ENCODE peak calls at places on chromosome 16, in ten cellular contexts. One of them, this sample, is unnamed.

GRCh38 chr16:29702307-29702706 is 23.3 kb downstream of the QPRT start:
- DNase-seq in KBM-7: no peak
- DNase-seq in HFFc6: no peak
- DNase-seq in NCI-H2107: no peak
- DNase-seq in effector CD4-positive, alpha-beta T cell: peak
- DNase-seq in GM12892: no peak
- DNase-seq in stimulated activated CD8-positive, alpha-beta memory T cell treated with anti-CD3 and anti-CD28 coated beads, Interleukin-7, amount 100 ng/mL, for 4 hours: no peak
- DNase-seq in foreskin fibroblast: no peak
- DNase-seq in Kasumi-1: no peak
- DNase-seq in naive B cell: peak
- DNase-seq in this sample: no peak

GRCh38 chr16:30032083-30032819 is 1.2 kb upstream of the TLCD3B start:
- DNase-seq in KBM-7: peak
- DNase-seq in HFFc6: peak
- DNase-seq in NCI-H2107: peak
- DNase-seq in effector CD4-positive, alpha-beta T cell: peak
- DNase-seq in GM12892: peak
- DNase-seq in stimulated activated CD8-positive, alpha-beta memory T cell treated with anti-CD3 and anti-CD28 coated beads, Interleukin-7, amount 100 ng/mL, for 4 hours: peak
- DNase-seq in foreskin fibroblast: peak
- DNase-seq in Kasumi-1: peak
- DNase-seq in naive B cell: peak
- DNase-seq in this sample: peak

GRCh38 chr16:31084584-31085298 is 4.0 kb downstream of the PRSS53 start:
- DNase-seq in KBM-7: no peak
- DNase-seq in HFFc6: no peak
- DNase-seq in NCI-H2107: no peak
- DNase-seq in effector CD4-positive, alpha-beta T cell: no peak
- DNase-seq in GM12892: no peak
- DNase-seq in stimulated activated CD8-positive, alpha-beta memory T cell treated with anti-CD3 and anti-CD28 coated beads, Interleukin-7, amount 100 ng/mL, for 4 hours: no peak
- DNase-seq in foreskin fibroblast: no peak
- DNase-seq in Kasumi-1: no peak
- DNase-seq in naive B cell: no peak
- DNase-seq in this sample: no peak

GRCh38 chr16:5668553-5668952 is 571.0 kb upstream of the EEF2KMT start:
- DNase-seq in KBM-7: no peak
- DNase-seq in HFFc6: no peak
- DNase-seq in NCI-H2107: no peak
- DNase-seq in effector CD4-positive, alpha-beta T cell: no peak
- DNase-seq in GM12892: no peak
- DNase-seq in stimulated activated CD8-positive, alpha-beta memory T cell treated with anti-CD3 and anti-CD28 coated beads, Interleukin-7, amount 100 ng/mL, for 4 hours: no peak
- DNase-seq in foreskin fibroblast: no peak
- DNase-seq in Kasumi-1: no peak
- DNase-seq in naive B cell: no peak
- DNase-seq in this sample: no peak

GRCh38 chr16:57589374-57589773 is 39.1 kb upstream of the ADGRG1 start:
- DNase-seq in KBM-7: no peak
- DNase-seq in HFFc6: no peak
- DNase-seq in NCI-H2107: no peak
- DNase-seq in effector CD4-positive, alpha-beta T cell: no peak
- DNase-seq in GM12892: no peak
- DNase-seq in stimulated activated CD8-positive, alpha-beta memory T cell treated with anti-CD3 and anti-CD28 coated beads, Interleukin-7, amount 100 ng/mL, for 4 hours: no peak
- DNase-seq in foreskin fibroblast: no peak
- DNase-seq in Kasumi-1: no peak
- DNase-seq in naive B cell: no peak
- DNase-seq in this sample: no peak

GRCh38 chr16:87017388-87018012 is 299.7 kb downstream of the C16orf95 start:
- DNase-seq in KBM-7: peak
- DNase-seq in HFFc6: peak
- DNase-seq in NCI-H2107: no peak
- DNase-seq in effector CD4-positive, alpha-beta T cell: no peak
- DNase-seq in GM12892: no peak
- DNase-seq in stimulated activated CD8-positive, alpha-beta memory T cell treated with anti-CD3 and anti-CD28 coated beads, Interleukin-7, amount 100 ng/mL, for 4 hours: no peak
- DNase-seq in foreskin fibroblast: peak
- DNase-seq in Kasumi-1: peak
- DNase-seq in naive B cell: no peak
- DNase-seq in this sample: no peak

GRCh38 chr16:73011926-73012325 is 36.0 kb downstream of the ZFHX3 start:
- DNase-seq in KBM-7: no peak
- DNase-seq in HFFc6: no peak
- DNase-seq in NCI-H2107: peak
- DNase-seq in effector CD4-positive, alpha-beta T cell: no peak
- DNase-seq in GM12892: no peak
- DNase-seq in stimulated activated CD8-positive, alpha-beta memory T cell treated with anti-CD3 and anti-CD28 coated beads, Interleukin-7, amount 100 ng/mL, for 4 hours: no peak
- DNase-seq in foreskin fibroblast: no peak
- DNase-seq in Kasumi-1: peak
- DNase-seq in naive B cell: no peak
- DNase-seq in this sample: no peak

GRCh38 chr16:53817117-53817516 is 113.2 kb downstream of the FTO start:
- DNase-seq in KBM-7: no peak
- DNase-seq in HFFc6: peak
- DNase-seq in NCI-H2107: no peak
- DNase-seq in effector CD4-positive, alpha-beta T cell: no peak
- DNase-seq in GM12892: no peak
- DNase-seq in stimulated activated CD8-positive, alpha-beta memory T cell treated with anti-CD3 and anti-CD28 coated beads, Interleukin-7, amount 100 ng/mL, for 4 hours: no peak
- DNase-seq in foreskin fibroblast: peak
- DNase-seq in Kasumi-1: no peak
- DNase-seq in naive B cell: no peak
- DNase-seq in this sample: no peak

GRCh38 chr16:85602831-85603755 is 10.0 kb upstream of the GSE1 start:
- DNase-seq in KBM-7: no peak
- DNase-seq in HFFc6: no peak
- DNase-seq in NCI-H2107: no peak
- DNase-seq in effector CD4-positive, alpha-beta T cell: no peak
- DNase-seq in GM12892: no peak
- DNase-seq in stimulated activated CD8-positive, alpha-beta memory T cell treated with anti-CD3 and anti-CD28 coated beads, Interleukin-7, amount 100 ng/mL, for 4 hours: no peak
- DNase-seq in foreskin fibroblast: no peak
- DNase-seq in Kasumi-1: no peak
- DNase-seq in naive B cell: no peak
- DNase-seq in this sample: no peak

GRCh38 chr16:70610273-70611223 is 35.8 kb upstream of the IL34 start:
- DNase-seq in KBM-7: no peak
- DNase-seq in HFFc6: no peak
- DNase-seq in NCI-H2107: no peak
- DNase-seq in effector CD4-positive, alpha-beta T cell: no peak
- DNase-seq in GM12892: no peak
- DNase-seq in stimulated activated CD8-positive, alpha-beta memory T cell treated with anti-CD3 and anti-CD28 coated beads, Interleukin-7, amount 100 ng/mL, for 4 hours: no peak
- DNase-seq in foreskin fibroblast: no peak
- DNase-seq in Kasumi-1: no peak
- DNase-seq in naive B cell: no peak
- DNase-seq in this sample: peak

GRCh38 chr16:89917773-89918452 is 749 bp upstream of the MC1R start:
- DNase-seq in KBM-7: peak
- DNase-seq in HFFc6: peak
- DNase-seq in NCI-H2107: peak
- DNase-seq in effector CD4-positive, alpha-beta T cell: peak
- DNase-seq in GM12892: peak
- DNase-seq in stimulated activated CD8-positive, alpha-beta memory T cell treated with anti-CD3 and anti-CD28 coated beads, Interleukin-7, amount 100 ng/mL, for 4 hours: peak
- DNase-seq in foreskin fibroblast: peak
- DNase-seq in Kasumi-1: peak
- DNase-seq in naive B cell: peak
- DNase-seq in this sample: peak

GRCh38 chr16:8888951-8889892 is 7.1 kb downstream of the LITAFD start:
- DNase-seq in KBM-7: no peak
- DNase-seq in HFFc6: no peak
- DNase-seq in NCI-H2107: no peak
- DNase-seq in effector CD4-positive, alpha-beta T cell: no peak
- DNase-seq in GM12892: no peak
- DNase-seq in stimulated activated CD8-positive, alpha-beta memory T cell treated with anti-CD3 and anti-CD28 coated beads, Interleukin-7, amount 100 ng/mL, for 4 hours: no peak
- DNase-seq in foreskin fibroblast: no peak
- DNase-seq in Kasumi-1: no peak
- DNase-seq in naive B cell: no peak
- DNase-seq in this sample: no peak

GRCh38 chr16:15775209-15775608 is 81.6 kb downstream of the MYH11 start:
- DNase-seq in KBM-7: peak
- DNase-seq in HFFc6: peak
- DNase-seq in NCI-H2107: no peak
- DNase-seq in effector CD4-positive, alpha-beta T cell: no peak
- DNase-seq in GM12892: no peak
- DNase-seq in stimulated activated CD8-positive, alpha-beta memory T cell treated with anti-CD3 and anti-CD28 coated beads, Interleukin-7, amount 100 ng/mL, for 4 hours: no peak
- DNase-seq in foreskin fibroblast: no peak
- DNase-seq in Kasumi-1: no peak
- DNase-seq in naive B cell: no peak
- DNase-seq in this sample: no peak

GRCh38 chr16:14369734-14370598 is 260.1 kb downstream of the PARN start:
- DNase-seq in KBM-7: no peak
- DNase-seq in HFFc6: no peak
- DNase-seq in NCI-H2107: no peak
- DNase-seq in effector CD4-positive, alpha-beta T cell: no peak
- DNase-seq in GM12892: no peak
- DNase-seq in stimulated activated CD8-positive, alpha-beta memory T cell treated with anti-CD3 and anti-CD28 coated beads, Interleukin-7, amount 100 ng/mL, for 4 hours: no peak
- DNase-seq in foreskin fibroblast: no peak
- DNase-seq in Kasumi-1: no peak
- DNase-seq in naive B cell: no peak
- DNase-seq in this sample: no peak

GRCh38 chr16:73060948-73061495 is 13.1 kb upstream of the ZFHX3 start:
- DNase-seq in KBM-7: no peak
- DNase-seq in HFFc6: no peak
- DNase-seq in NCI-H2107: no peak
- DNase-seq in effector CD4-positive, alpha-beta T cell: no peak
- DNase-seq in GM12892: no peak
- DNase-seq in stimulated activated CD8-positive, alpha-beta memory T cell treated with anti-CD3 and anti-CD28 coated beads, Interleukin-7, amount 100 ng/mL, for 4 hours: no peak
- DNase-seq in foreskin fibroblast: no peak
- DNase-seq in Kasumi-1: no peak
- DNase-seq in naive B cell: no peak
- DNase-seq in this sample: no peak

GRCh38 chr16:67528222-67528869 is at the start of gene RIPOR1:
- DNase-seq in KBM-7: no peak
- DNase-seq in HFFc6: no peak
- DNase-seq in NCI-H2107: no peak
- DNase-seq in effector CD4-positive, alpha-beta T cell: peak
- DNase-seq in GM12892: peak
- DNase-seq in stimulated activated CD8-positive, alpha-beta memory T cell treated with anti-CD3 and anti-CD28 coated beads, Interleukin-7, amount 100 ng/mL, for 4 hours: no peak
- DNase-seq in foreskin fibroblast: no peak
- DNase-seq in Kasumi-1: no peak
- DNase-seq in naive B cell: peak
- DNase-seq in this sample: peak

GRCh38 chr16:11461595-11461990 is 116.3 kb downstream of the RMI2 start:
- DNase-seq in KBM-7: no peak
- DNase-seq in HFFc6: no peak
- DNase-seq in NCI-H2107: no peak
- DNase-seq in effector CD4-positive, alpha-beta T cell: no peak
- DNase-seq in GM12892: no peak
- DNase-seq in stimulated activated CD8-positive, alpha-beta memory T cell treated with anti-CD3 and anti-CD28 coated beads, Interleukin-7, amount 100 ng/mL, for 4 hours: no peak
- DNase-seq in foreskin fibroblast: no peak
- DNase-seq in Kasumi-1: no peak
- DNase-seq in naive B cell: no peak
- DNase-seq in this sample: no peak

GRCh38 chr16:69397821-69398521 is 12.2 kb upstream of the TERF2 start:
- DNase-seq in KBM-7: peak
- DNase-seq in HFFc6: peak
- DNase-seq in NCI-H2107: no peak
- DNase-seq in effector CD4-positive, alpha-beta T cell: no peak
- DNase-seq in GM12892: no peak
- DNase-seq in stimulated activated CD8-positive, alpha-beta memory T cell treated with anti-CD3 and anti-CD28 coated beads, Interleukin-7, amount 100 ng/mL, for 4 hours: no peak
- DNase-seq in foreskin fibroblast: peak
- DNase-seq in Kasumi-1: peak
- DNase-seq in naive B cell: no peak
- DNase-seq in this sample: peak

GRCh38 chr16:1471569-1472194 is 3.1 kb downstream of the CLCN7 start:
- DNase-seq in KBM-7: peak
- DNase-seq in HFFc6: no peak
- DNase-seq in NCI-H2107: no peak
- DNase-seq in effector CD4-positive, alpha-beta T cell: no peak
- DNase-seq in GM12892: no peak
- DNase-seq in stimulated activated CD8-positive, alpha-beta memory T cell treated with anti-CD3 and anti-CD28 coated beads, Interleukin-7, amount 100 ng/mL, for 4 hours: no peak
- DNase-seq in foreskin fibroblast: no peak
- DNase-seq in Kasumi-1: no peak
- DNase-seq in naive B cell: no peak
- DNase-seq in this sample: no peak

GRCh38 chr16:11396241-11397048 is 51.2 kb downstream of the RMI2 start:
- DNase-seq in KBM-7: peak
- DNase-seq in HFFc6: peak
- DNase-seq in NCI-H2107: peak
- DNase-seq in effector CD4-positive, alpha-beta T cell: peak
- DNase-seq in GM12892: peak
- DNase-seq in stimulated activated CD8-positive, alpha-beta memory T cell treated with anti-CD3 and anti-CD28 coated beads, Interleukin-7, amount 100 ng/mL, for 4 hours: peak
- DNase-seq in foreskin fibroblast: peak
- DNase-seq in Kasumi-1: no peak
- DNase-seq in naive B cell: peak
- DNase-seq in this sample: peak

GRCh38 chr16:4623593-4623992 is 1.0 kb upstream of the MGRN1 start:
- DNase-seq in KBM-7: no peak
- DNase-seq in HFFc6: no peak
- DNase-seq in NCI-H2107: no peak
- DNase-seq in effector CD4-positive, alpha-beta T cell: no peak
- DNase-seq in GM12892: no peak
- DNase-seq in stimulated activated CD8-positive, alpha-beta memory T cell treated with anti-CD3 and anti-CD28 coated beads, Interleukin-7, amount 100 ng/mL, for 4 hours: no peak
- DNase-seq in foreskin fibroblast: no peak
- DNase-seq in Kasumi-1: no peak
- DNase-seq in naive B cell: no peak
- DNase-seq in this sample: no peak

GRCh38 chr16:86027366-86028126 is 128.6 kb downstream of the IRF8 start:
- DNase-seq in KBM-7: no peak
- DNase-seq in HFFc6: no peak
- DNase-seq in NCI-H2107: no peak
- DNase-seq in effector CD4-positive, alpha-beta T cell: no peak
- DNase-seq in GM12892: no peak
- DNase-seq in stimulated activated CD8-positive, alpha-beta memory T cell treated with anti-CD3 and anti-CD28 coated beads, Interleukin-7, amount 100 ng/mL, for 4 hours: no peak
- DNase-seq in foreskin fibroblast: no peak
- DNase-seq in Kasumi-1: no peak
- DNase-seq in naive B cell: no peak
- DNase-seq in this sample: no peak

GRCh38 chr16:49548571-49548970 is 175.0 kb downstream of the C16orf78 start:
- DNase-seq in KBM-7: no peak
- DNase-seq in HFFc6: no peak
- DNase-seq in NCI-H2107: no peak
- DNase-seq in effector CD4-positive, alpha-beta T cell: no peak
- DNase-seq in GM12892: no peak
- DNase-seq in stimulated activated CD8-positive, alpha-beta memory T cell treated with anti-CD3 and anti-CD28 coated beads, Interleukin-7, amount 100 ng/mL, for 4 hours: no peak
- DNase-seq in foreskin fibroblast: no peak
- DNase-seq in Kasumi-1: no peak
- DNase-seq in naive B cell: no peak
- DNase-seq in this sample: no peak

GRCh38 chr16:82007189-82007588 is 4.1 kb downstream of the SDR42E1 start:
- DNase-seq in KBM-7: no peak
- DNase-seq in HFFc6: no peak
- DNase-seq in NCI-H2107: no peak
- DNase-seq in effector CD4-positive, alpha-beta T cell: no peak
- DNase-seq in GM12892: no peak
- DNase-seq in stimulated activated CD8-positive, alpha-beta memory T cell treated with anti-CD3 and anti-CD28 coated beads, Interleukin-7, amount 100 ng/mL, for 4 hours: no peak
- DNase-seq in foreskin fibroblast: no peak
- DNase-seq in Kasumi-1: no peak
- DNase-seq in naive B cell: no peak
- DNase-seq in this sample: no peak

GRCh38 chr16:23334421-23334853 is 32.3 kb downstream of the SCNN1B start:
- DNase-seq in KBM-7: no peak
- DNase-seq in HFFc6: no peak
- DNase-seq in NCI-H2107: no peak
- DNase-seq in effector CD4-positive, alpha-beta T cell: no peak
- DNase-seq in GM12892: no peak
- DNase-seq in stimulated activated CD8-positive, alpha-beta memory T cell treated with anti-CD3 and anti-CD28 coated beads, Interleukin-7, amount 100 ng/mL, for 4 hours: no peak
- DNase-seq in foreskin fibroblast: no peak
- DNase-seq in Kasumi-1: no peak
- DNase-seq in naive B cell: no peak
- DNase-seq in this sample: no peak

GRCh38 chr16:25656639-25657038 is 35.1 kb upstream of the HS3ST4 start:
- DNase-seq in KBM-7: no peak
- DNase-seq in HFFc6: no peak
- DNase-seq in NCI-H2107: no peak
- DNase-seq in effector CD4-positive, alpha-beta T cell: no peak
- DNase-seq in GM12892: no peak
- DNase-seq in stimulated activated CD8-positive, alpha-beta memory T cell treated with anti-CD3 and anti-CD28 coated beads, Interleukin-7, amount 100 ng/mL, for 4 hours: no peak
- DNase-seq in foreskin fibroblast: no peak
- DNase-seq in Kasumi-1: no peak
- DNase-seq in naive B cell: no peak
- DNase-seq in this sample: no peak

GRCh38 chr16:307691-308312 is 24.8 kb downstream of the PDIA2 start:
- DNase-seq in KBM-7: no peak
- DNase-seq in HFFc6: no peak
- DNase-seq in NCI-H2107: no peak
- DNase-seq in effector CD4-positive, alpha-beta T cell: no peak
- DNase-seq in GM12892: no peak
- DNase-seq in stimulated activated CD8-positive, alpha-beta memory T cell treated with anti-CD3 and anti-CD28 coated beads, Interleukin-7, amount 100 ng/mL, for 4 hours: no peak
- DNase-seq in foreskin fibroblast: no peak
- DNase-seq in Kasumi-1: no peak
- DNase-seq in naive B cell: no peak
- DNase-seq in this sample: no peak

GRCh38 chr16:77169650-77170236 is 21.2 kb upstream of the MON1B start:
- DNase-seq in KBM-7: peak
- DNase-seq in HFFc6: no peak
- DNase-seq in NCI-H2107: peak
- DNase-seq in effector CD4-positive, alpha-beta T cell: peak
- DNase-seq in GM12892: no peak
- DNase-seq in stimulated activated CD8-positive, alpha-beta memory T cell treated with anti-CD3 and anti-CD28 coated beads, Interleukin-7, amount 100 ng/mL, for 4 hours: no peak
- DNase-seq in foreskin fibroblast: peak
- DNase-seq in Kasumi-1: peak
- DNase-seq in naive B cell: no peak
- DNase-seq in this sample: peak